ENCODE peak calls at places on chromosome 6, in nine cellular contexts. Z, D, W, K, V, S, B, C and Q are unnamed samples.

GRCh38 chr6:3876131-3876530 is 27.0 kb downstream of the FAM50B start:
- DNase-seq in B (no peak), D (no peak), W (no peak), K (no peak), S (no peak), Z (no peak), C (no peak), V (no peak), Q (no peak)

GRCh38 chr6:44678252-44678935 is 290.9 kb downstream of the CDC5L start:
- DNase-seq in D (no peak), B (no peak), W (no peak), S (no peak), K (no peak), Z (no peak), V (no peak), C (no peak), Q (no peak)

GRCh38 chr6:46044876-46045617 is 29.4 kb upstream of the CLIC5 start:
- DNase-seq in S (no peak), W (no peak), D (peak), V (no peak), Z (peak), B (peak), K (no peak), C (no peak), Q (no peak)

GRCh38 chr6:43776115-43776798 is 6.2 kb downstream of the VEGFA start:
- DNase-seq in D (no peak), Z (no peak), S (no peak), B (no peak), V (no peak), C (peak), K (no peak), W (no peak), Q (no peak)

GRCh38 chr6:29521006-29521680 is 33.4 kb upstream of the MAS1L start:
- DNase-seq in V (no peak), W (no peak), C (no peak), D (no peak), K (no peak), Z (no peak), B (no peak), S (no peak), Q (no peak)

GRCh38 chr6:81451787-81452186 is 300.7 kb downstream of the TENT5A start:
- DNase-seq in S (no peak), C (no peak), D (peak), W (no peak), K (no peak), B (peak), Z (peak), V (no peak), Q (no peak)

GRCh38 chr6:112366695-112367546 is 19.8 kb downstream of the RFPL4B start:
- DNase-seq in D (no peak), B (no peak), C (peak), S (no peak), V (no peak), Z (no peak), K (no peak), W (no peak), Q (peak)

GRCh38 chr6:158471339-158471738 is 88.6 kb upstream of the TMEM181 start:
- DNase-seq in V (no peak), S (no peak), K (no peak), C (no peak), B (no peak), W (no peak), D (no peak), Z (no peak), Q (no peak)

GRCh38 chr6:106825156-106825555 is 149.4 kb downstream of the CD24 start:
- DNase-seq in B (no peak), K (no peak), D (no peak), S (no peak), Z (no peak), C (no peak), W (no peak), V (no peak), Q (no peak)

GRCh38 chr6:122337645-122338044 is 61.8 kb upstream of the HSF2 start:
- DNase-seq in S (no peak), C (no peak), V (no peak), K (no peak), D (no peak), Z (no peak), W (no peak), B (no peak), Q (no peak)

GRCh38 chr6:109759098-109759855 is 68.2 kb downstream of the FIG4 start:
- DNase-seq in Z (no peak), W (no peak), C (no peak), D (no peak), S (no peak), V (no peak), K (no peak), B (no peak), Q (no peak)

GRCh38 chr6:65787787-65788186 is 80.8 kb upstream of the EYS start:
- DNase-seq in V (peak), C (peak), B (no peak), D (no peak), W (no peak), S (no peak), Z (no peak), K (no peak), Q (no peak)

GRCh38 chr6:21955196-21955595 is 341.6 kb downstream of the PRL start:
- DNase-seq in B (no peak), Z (no peak), S (no peak), V (no peak), K (no peak), C (no peak), D (no peak), W (no peak), Q (no peak)

GRCh38 chr6:44228433-44228832 is 5.0 kb downstream of the SLC29A1 start:
- DNase-seq in D (no peak), K (no peak), W (no peak), S (no peak), V (no peak), Z (no peak), C (no peak), B (no peak), Q (no peak)

GRCh38 chr6:135465307-135465706 is 32.2 kb downstream of the AHI1 start:
- DNase-seq in B (no peak), S (no peak), C (no peak), D (no peak), Z (no peak), V (no peak), K (no peak), W (no peak), Q (no peak)

GRCh38 chr6:148599967-148600426 is 146.8 kb upstream of the UST start:
- DNase-seq in D (no peak), S (no peak), W (no peak), K (no peak), V (peak), B (no peak), Z (no peak), C (no peak), Q (no peak)

GRCh38 chr6:161019324-161019839 is 27.8 kb downstream of the MAP3K4 start:
- DNase-seq in D (no peak), K (no peak), B (no peak), V (no peak), C (no peak), S (no peak), W (no peak), Z (no peak), Q (no peak)

GRCh38 chr6:28922841-28923317 is 906 bp downstream of the TRIM27 start:
- DNase-seq in C (no peak), V (no peak), K (no peak), W (no peak), D (peak), Z (no peak), B (no peak), S (peak), Q (no peak)

GRCh38 chr6:20211941-20212391 is 303 bp downstream of the MBOAT1 start:
- DNase-seq in V (peak), K (peak), D (no peak), B (peak), Z (no peak), W (peak), C (no peak), S (no peak), Q (no peak)

GRCh38 chr6:25279748-25280616 is 808 bp downstream of the CARMIL1 start:
- DNase-seq in C (no peak), W (peak), V (peak), K (peak), B (peak), S (no peak), D (no peak), Z (no peak), Q (no peak)

GRCh38 chr6:134560019-134560418 is 242.1 kb upstream of the SGK1 start:
- DNase-seq in D (no peak), Z (no peak), S (no peak), V (no peak), C (no peak), K (no peak), B (no peak), W (no peak), Q (no peak)

GRCh38 chr6:156582509-156582992 is 194.6 kb upstream of the ARID1B start:
- DNase-seq in D (no peak), W (no peak), B (no peak), V (no peak), Z (no peak), K (no peak), S (no peak), C (no peak), Q (no peak)

GRCh38 chr6:53033764-53034163 is 31.4 kb upstream of the FBXO9 start:
- DNase-seq in W (no peak), C (no peak), S (no peak), Z (no peak), B (no peak), V (no peak), K (no peak), D (peak), Q (no peak)

GRCh38 chr6:14000901-14001300 is 76.1 kb downstream of the RNF182 start:
- DNase-seq in B (no peak), D (no peak), S (no peak), W (no peak), K (no peak), C (no peak), V (no peak), Z (no peak), Q (no peak)

GRCh38 chr6:139857143-139857542 is 482.7 kb upstream of the CITED2 start:
- DNase-seq in W (no peak), D (no peak), B (no peak), S (peak), V (no peak), K (no peak), Z (no peak), C (no peak), Q (no peak)

GRCh38 chr6:36636283-36636682 is 42.1 kb downstream of the SRSF3 start:
- DNase-seq in K (no peak), Z (no peak), D (no peak), B (no peak), W (no peak), S (no peak), V (no peak), C (peak), Q (no peak)

GRCh38 chr6:20808984-20809383 is 274.7 kb downstream of the CDKAL1 start:
- DNase-seq in Z (no peak), D (no peak), S (no peak), W (no peak), C (no peak), B (no peak), K (no peak), V (no peak), Q (no peak)